ENCODE peak calls at places on chromosome 14, in eight cellular contexts. J is GM23338, B is OCI-LY7, M is hepatocyte, Q is neural progenitor cell, R is HCT116, T is GM23248, E is SK-N-SH. W is an unnamed sample.
A peak's percentile ranks its signal among the peaks of the same experiment; 100 is the strongest.

GRCh38 chr14:59252772-59253500 is 64.5 kb downstream of the DAAM1 start:
- DNase-seq in J (no peak), B (no peak), M (no peak), Q (no peak), R (no peak), T (peak; percentile 79), E (no peak), W (no peak)

GRCh38 chr14:35332517-35333346 is 40.5 kb downstream of the PSMA6 start:
- DNase-seq in J (peak; percentile 19), B (no peak), M (peak; percentile 75), Q (no peak), R (no peak), T (peak; percentile 52), E (peak; percentile 22), W (peak; percentile 76)

GRCh38 chr14:23609001-23609400 is 27.2 kb upstream of the DHRS2 start:
- DNase-seq in J (no peak), B (no peak), M (no peak), Q (no peak), R (no peak), T (no peak), E (no peak), W (no peak)

GRCh38 chr14:36233217-36233616 is 56.7 kb upstream of the PTCSC3 start:
- DNase-seq in J (no peak), B (no peak), M (no peak), Q (no peak), R (no peak), T (no peak), E (no peak), W (no peak)

GRCh38 chr14:73269729-73270651 is 32.7 kb downstream of the PAPLN start:
- DNase-seq in J (peak; percentile 78), B (peak; percentile 73), M (peak; percentile 43), Q (peak; percentile 53), R (no peak), T (no peak), E (peak; percentile 34), W (no peak)

GRCh38 chr14:99321236-99321925 is 49.4 kb upstream of the BCL11B start:
- DNase-seq in J (no peak), B (no peak), M (no peak), Q (no peak), R (no peak), T (no peak), E (no peak), W (no peak)

GRCh38 chr14:31950760-31951637 is 126.1 kb upstream of the ARHGAP5 start:
- DNase-seq in J (peak; percentile 59), B (no peak), M (peak; percentile 82), Q (peak; percentile 69), R (no peak), T (peak; percentile 86), E (peak; percentile 47), W (peak; percentile 81)

GRCh38 chr14:99578541-99579044 is 25.4 kb downstream of the CCDC85C start:
- DNase-seq in J (no peak), B (no peak), M (no peak), Q (no peak), R (no peak), T (peak; percentile 40), E (no peak), W (peak; percentile 41)

GRCh38 chr14:63045234-63045611 is at the start of gene KCNH5:
- DNase-seq in J (peak; percentile 83), B (no peak), M (peak; percentile 91), Q (peak; percentile 96), R (no peak), T (peak; percentile 47), E (peak; percentile 90), W (peak; percentile 22)

GRCh38 chr14:69634871-69635270 is 23.5 kb downstream of the SUSD6 start:
- DNase-seq in J (no peak), B (no peak), M (no peak), Q (no peak), R (no peak), T (no peak), E (no peak), W (no peak)
- H3K4me2 ChIP-seq in J (no peak overlapping the region), B (peak overlapping the region; percentile 75), M (no peak overlapping the region), Q (no peak overlapping the region), R (no peak overlapping the region), T (no peak overlapping the region), E (no peak overlapping the region), W (no peak overlapping the region)

DNA sequence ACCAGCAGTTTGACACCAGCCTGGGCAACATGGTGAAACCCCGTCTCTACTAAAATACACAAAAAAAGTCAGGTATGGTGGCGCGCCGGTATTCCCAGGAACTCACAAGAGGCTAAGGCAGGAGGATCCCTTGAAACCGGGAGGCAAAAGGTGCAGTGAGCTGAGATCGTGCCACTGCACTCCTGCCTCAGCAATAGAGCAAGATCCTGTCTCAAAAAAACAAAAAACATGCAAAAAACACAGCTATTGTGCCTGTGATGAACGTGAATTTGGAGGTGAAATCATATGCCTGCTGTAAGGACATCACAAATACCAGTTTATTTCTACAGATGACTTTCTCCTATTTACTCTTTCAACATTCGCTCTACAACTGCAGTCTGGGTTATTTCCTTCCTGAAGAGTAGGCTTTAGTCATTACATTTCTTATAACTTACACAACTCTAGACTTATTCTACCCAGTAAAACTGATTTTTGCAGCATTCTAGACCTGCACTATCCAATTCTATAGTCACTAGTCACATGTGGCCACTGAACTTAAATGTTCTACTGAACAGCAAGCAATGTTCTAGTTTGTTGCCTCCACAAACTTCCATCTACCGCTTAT is 48.3 kb downstream of the HNRNPC start:
- DNase-seq in J (no peak), B (no peak), M (no peak), Q (no peak), R (no peak), T (peak; percentile 43), E (no peak), W (no peak)
- H3K4me1 ChIP-seq in J (peaks cover 26% of the 10 kb centered on the region), B (no peaks in the 10 kb centered on the region), M (peaks cover 7% of the 10 kb centered on the region), Q (no peaks in the 10 kb centered on the region), R (peaks cover 29% of the 10 kb centered on the region), T (peaks cover 47% of the 10 kb centered on the region), E (no peaks in the 10 kb centered on the region), W (peaks cover 34% of the 10 kb centered on the region)

GRCh38 chr14:50064993-50065392 is 51.4 kb downstream of the VCPKMT start:
- DNase-seq in J (no peak), B (peak; percentile 72), M (no peak), Q (no peak), R (no peak), T (peak; percentile 68), E (no peak), W (no peak)

GRCh38 chr14:50068496-50068895 is 47.9 kb downstream of the VCPKMT start:
- DNase-seq in J (no peak), B (no peak), M (no peak), Q (no peak), R (no peak), T (no peak), E (no peak), W (no peak)

GRCh38 chr14:50069325-50069724 is 47.0 kb downstream of the VCPKMT start:
- DNase-seq in J (no peak), B (no peak), M (no peak), Q (no peak), R (no peak), T (no peak), E (no peak), W (no peak)

GRCh38 chr14:50070230-50070629 is 46.1 kb downstream of the VCPKMT start:
- DNase-seq in J (no peak), B (no peak), M (no peak), Q (no peak), R (no peak), T (no peak), E (no peak), W (no peak)

DNA sequence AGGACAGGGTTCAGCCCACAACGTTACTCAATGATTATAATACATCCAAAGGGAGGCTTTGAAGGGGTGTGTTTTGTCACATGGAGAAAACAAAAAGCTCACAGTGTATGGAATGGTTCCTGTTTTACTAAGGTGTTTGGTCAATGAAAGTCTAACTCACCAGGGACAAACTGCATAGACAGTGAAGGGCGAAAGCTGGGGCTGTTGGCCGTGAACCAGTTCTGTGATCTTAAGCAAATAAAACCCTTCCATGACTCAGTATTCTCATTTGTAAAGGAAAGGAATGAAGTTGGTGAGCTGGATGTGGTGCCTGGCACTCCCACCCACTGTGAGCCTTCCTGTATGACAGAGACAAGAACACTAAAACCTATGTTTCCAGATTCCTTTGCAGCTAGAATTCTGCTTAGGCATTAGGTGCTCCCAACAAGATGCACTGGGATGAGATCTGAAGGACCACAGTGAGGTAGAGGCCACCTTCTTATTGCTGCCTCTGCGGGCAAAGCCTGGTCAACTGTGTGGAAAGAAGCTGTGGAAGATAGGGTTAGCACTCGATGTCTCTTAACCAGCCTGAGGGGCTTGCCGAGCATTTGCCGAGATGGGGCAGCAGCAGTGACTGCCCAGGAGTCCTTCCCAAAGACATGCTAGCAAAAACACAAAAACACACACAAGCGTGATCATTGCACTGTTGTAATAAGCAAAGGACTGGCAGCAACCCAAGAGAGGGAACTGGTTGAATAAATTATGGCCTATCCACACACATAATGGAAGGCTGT is 48.5 kb downstream of the VCPKMT start:
- DNase-seq in J (no peak), B (no peak), M (no peak), Q (no peak), R (peak; percentile 21), T (peak; percentile 77), E (no peak), W (peak; percentile 97)
- TF ChIP-seq EZH2phosphoT487 in J (no peak), B (no peak), M (no peak), Q (no peak), R (no peak), T (no peak), E (no peak), W (no peak)

DNA sequence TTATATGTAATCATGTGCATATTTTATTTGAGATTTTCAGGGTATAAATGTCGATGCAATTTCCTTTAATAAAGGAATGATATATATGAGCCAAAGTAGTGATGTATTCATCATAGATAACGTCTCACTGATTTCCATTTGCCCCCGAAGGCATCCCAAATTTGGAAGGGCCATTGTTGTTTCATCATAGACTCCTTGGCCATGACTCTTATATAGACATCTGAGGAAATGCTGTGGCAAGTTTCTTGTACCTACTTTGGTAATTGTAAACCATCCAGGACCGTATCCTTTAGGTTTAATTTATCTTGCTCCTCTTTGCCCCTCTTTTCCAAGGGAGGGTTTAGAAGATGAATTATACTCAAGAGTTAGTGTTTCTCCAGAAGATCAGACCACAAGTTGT is 84.7 kb downstream of the SAMD4A start:
- DNase-seq in J (no peak), B (no peak), M (no peak), Q (no peak), R (no peak), T (peak; percentile 58), E (no peak), W (peak; percentile 55)
- H3K4me2 ChIP-seq in J (peak overlapping the region; percentile 8), B (no peak overlapping the region), M (peak overlapping the region; percentile 59), Q (no peak overlapping the region), R (peak overlapping the region; percentile 80), T (peak overlapping the region; percentile 80), E (peak overlapping the region; percentile 53), W (peak overlapping the region; percentile 75)